ENCODE peak calls at places on chromosomes 6 and 20, in seven cellular contexts. B is foreskin fibroblast; W is GM20000; K is effector memory CD8-positive, alpha-beta T cell; U is H54; S is stimulated activated CD4-positive, alpha-beta T cell treated with anti-CD3 and anti-CD28 coated beads, Interleukin-15, amount 100 ng/mL, for 1 hour; Y is stimulated activated effector memory CD8-positive, alpha-beta T cell treated with anti-CD3 and anti-CD28 coated beads, Interleukin-12 subunit alpha, Interleukin-12 subunit beta, amount 100 ng/mL, for 72 hours. F is an unnamed sample.

GRCh38 chr6:144460224-144461095 is 175.3 kb downstream of the UTRN start:
- DNase-seq in B (no peak), W (peak; percentile 52), K (peak; percentile 17), U (no peak), S (no peak), Y (no peak), F (no peak)

GRCh38 chr6:158718431-158719126 is 68.7 kb downstream of the SYTL3 start:
- DNase-seq in B (no peak), W (no peak), K (no peak), U (no peak), S (no peak), Y (no peak), F (no peak)

GRCh38 chr6:84052204-84052882 is 18.8 kb downstream of the MRAP2 start:
- DNase-seq in B (peak; percentile 61), W (no peak), K (no peak), U (peak; percentile 50), S (no peak), Y (no peak), F (no peak)

GRCh38 chr20:34249291-34249690 is 8.1 kb downstream of the ASIP start:
- DNase-seq in B (peak; percentile 63), W (peak; percentile 55), K (no peak), U (no peak), S (no peak), Y (no peak), F (peak; percentile 70)

GRCh38 chr6:75208564-75209431 is 2.9 kb upstream of the COL12A1 start:
- DNase-seq in B (peak; percentile 83), W (peak; percentile 75), K (peak; percentile 82), U (peak; percentile 38), S (peak; percentile 54), Y (peak; percentile 92), F (peak; percentile 73)

GRCh38 chr6:33592595-33593413 is 12.7 kb upstream of the BAK1 start:
- DNase-seq in B (no peak), W (peak; percentile 58), K (peak; percentile 38), U (no peak), S (peak; percentile 16), Y (no peak), F (no peak)

GRCh38 chr6:39057251-39058155 is 8.9 kb downstream of the GLP1R start:
- DNase-seq in B (no peak), W (no peak), K (no peak), U (no peak), S (no peak), Y (no peak), F (no peak)

GRCh38 chr6:36766649-36766945 is 69.0 kb downstream of the RAB44 start:
- DNase-seq in B (no peak), W (no peak), K (no peak), U (no peak), S (no peak), Y (no peak), F (no peak)

GRCh38 chr6:93048381-93048780 is 371.0 kb downstream of the EPHA7 start:
- DNase-seq in B (no peak), W (no peak), K (no peak), U (no peak), S (no peak), Y (no peak), F (no peak)

GRCh38 chr20:37624963-37625362 is 68.9 kb upstream of the CTNNBL1 start:
- DNase-seq in B (no peak), W (no peak), K (no peak), U (no peak), S (no peak), Y (no peak), F (no peak)

GRCh38 chr6:127606131-127606562 is 29.2 kb downstream of the C6orf58 start:
- DNase-seq in B (peak; percentile 16), W (no peak), K (peak; percentile 1), U (peak; percentile 0), S (no peak), Y (no peak), F (no peak)

GRCh38 chr20:46568570-46569129 is 18.2 kb upstream of the OCSTAMP start:
- DNase-seq in B (peak; percentile 72), W (no peak), K (no peak), U (peak; percentile 47), S (no peak), Y (no peak), F (no peak)

F was measured in natural killer cell treated with Interleukin-12 subunit alpha and Interleukin-12 subunit beta and Interleukin-15 and Interleukin-18, amount 100 ng/mL, for 72 hours.